ENCODE peak calls at places on chromosome 18, in eight cellular contexts. K, G, A, Z, T, H, S and L are unnamed samples.

GRCh38 chr18:29882620-29883019 is 1159.9 kb downstream of the DSC3 start:
- DNase-seq in H (no peak), K (no peak), T (no peak), G (no peak), S (no peak), Z (no peak), A (no peak), L (no peak)

GRCh38 chr18:10518595-10519273 is 7.1 kb upstream of the NAPG start:
- DNase-seq in H (peak), K (no peak), G (peak), Z (peak), S (peak), T (no peak), A (peak), L (no peak)

GRCh38 chr18:31579375-31579774 is 12.3 kb upstream of the TTR start:
- DNase-seq in T (no peak), G (no peak), K (no peak), S (no peak), A (no peak), H (no peak), Z (no peak), L (no peak)

GRCh38 chr18:47603158-47603557 is 327.3 kb downstream of the SMAD2 start:
- DNase-seq in S (no peak), G (no peak), A (no peak), Z (no peak), H (no peak), K (no peak), T (no peak), L (no peak)

GRCh38 chr18:6729247-6730091 is at the start of gene ARHGAP28:
- DNase-seq in H (peak), G (peak), A (peak), Z (peak), K (peak), T (peak), S (peak), L (no peak)

GRCh38 chr18:5196253-5197031 is 615 bp downstream of the AKAIN1 start:
- DNase-seq in T (no peak), K (no peak), S (no peak), A (peak), H (no peak), G (no peak), Z (no peak), L (no peak)

GRCh38 chr18:50654658-50655550 is 95.0 kb downstream of the MAPK4 start:
- DNase-seq in S (no peak), T (no peak), A (peak), Z (peak), G (no peak), H (no peak), K (no peak), L (no peak)

GRCh38 chr18:3273042-3273441 is 11.1 kb downstream of the MYL12B start:
- DNase-seq in S (no peak), Z (no peak), H (no peak), T (no peak), G (no peak), K (no peak), A (no peak), L (no peak)

GRCh38 chr18:48326901-48327675 is 82.1 kb downstream of the ZBTB7C start:
- DNase-seq in A (no peak), H (peak), G (no peak), T (peak), K (no peak), S (no peak), Z (peak), L (no peak)

GRCh38 chr18:10689231-10689953 is 163.6 kb downstream of the NAPG start:
- DNase-seq in Z (no peak), A (no peak), K (no peak), S (no peak), H (no peak), G (no peak), T (no peak), L (peak)

GRCh38 chr18:52152036-52152435 is 188.0 kb upstream of the DCC start:
- DNase-seq in K (no peak), G (no peak), S (no peak), H (no peak), T (no peak), A (no peak), Z (peak), L (no peak)

GRCh38 chr18:40911582-40912254 is 1043.3 kb upstream of the PIK3C3 start:
- DNase-seq in A (no peak), H (no peak), S (no peak), G (no peak), T (no peak), K (no peak), Z (no peak), L (no peak)

GRCh38 chr18:8765692-8766463 is 60.5 kb downstream of the MTCL1 start:
- DNase-seq in S (no peak), H (no peak), G (no peak), Z (no peak), A (no peak), K (no peak), T (no peak), L (no peak)

GRCh38 chr18:13641551-13642439 is 84.6 kb downstream of the FAM210A start:
- DNase-seq in A (no peak), H (no peak), Z (no peak), G (no peak), K (no peak), S (peak), T (no peak), L (no peak)

GRCh38 chr18:62525611-62526010 is 2.8 kb downstream of the ZCCHC2 start:
- DNase-seq in G (no peak), K (no peak), T (no peak), S (no peak), H (peak), Z (no peak), A (no peak), L (no peak)

GRCh38 chr18:25510096-25510495 is 158.1 kb upstream of the ZNF521 start:
- DNase-seq in G (no peak), H (no peak), S (no peak), T (no peak), Z (no peak), K (no peak), A (no peak), L (no peak)

GRCh38 chr18:76687271-76688006 is 134.9 kb upstream of the ZNF236 start:
- DNase-seq in S (no peak), Z (peak), G (no peak), K (no peak), T (no peak), H (peak), A (no peak), L (no peak)